ENCODE peak calls at places on chromosomes 11 and 22, in four cellular contexts. S is K562, X is A549, C is GM12878. W is an unnamed sample.

GRCh38 chr22:31537019-31537535 is 40.7 kb downstream of the SFI1 start:
- DNase-seq in S (peak), X (no peak), C (peak), W (no peak)

GRCh38 chr22:50436841-50437341 is 37.9 kb downstream of the SBF1 start:
- DNase-seq in S (no peak), X (no peak), C (no peak), W (no peak)

GRCh38 chr11:134578807-134579708 is 167.0 kb upstream of the B3GAT1 start:
- DNase-seq in S (peak), X (no peak), C (no peak), W (no peak)

GRCh38 chr11:111733009-111733408 is 33.2 kb downstream of the PPP2R1B start:
- DNase-seq in S (no peak), X (no peak), C (no peak), W (peak)

GRCh38 chr11:61974766-61975631 is 7.6 kb upstream of the FTH1 start:
- DNase-seq in S (no peak), X (no peak), C (no peak), W (no peak)

GRCh38 chr11:61498767-61499341 is 9.7 kb upstream of the LRRC10B start:
- DNase-seq in S (peak), X (no peak), C (no peak), W (no peak)

GRCh38 chr11:12180257-12181205 is 70.1 kb downstream of the MICAL2 start:
- DNase-seq in S (no peak), X (no peak), C (no peak), W (no peak)

GRCh38 chr11:100927579-100927978 is 202.0 kb downstream of the PGR start:
- DNase-seq in S (no peak), X (no peak), C (no peak), W (no peak)

GRCh38 chr11:15035283-15035682 is 38.1 kb upstream of the CALCB start:
- DNase-seq in S (peak), X (no peak), C (no peak), W (no peak)

GRCh38 chr11:30487200-30487898 is 98.8 kb downstream of the MPPED2 start:
- DNase-seq in S (no peak), X (no peak), C (no peak), W (peak)

GRCh38 chr22:17172172-17172833 is 13.2 kb upstream of the HDHD5 start:
- DNase-seq in S (no peak), X (no peak), C (no peak), W (no peak)

GRCh38 chr22:48140261-48140660 is 1377.8 kb downstream of the TBC1D22A start:
- DNase-seq in S (no peak), X (no peak), C (no peak), W (no peak)

GRCh38 chr22:32728291-32728690 is 73.2 kb upstream of the TIMP3 start:
- DNase-seq in S (no peak), X (no peak), C (no peak), W (no peak)

GRCh38 chr22:48086246-48086645 is 1323.8 kb downstream of the TBC1D22A start:
- DNase-seq in S (no peak), X (no peak), C (no peak), W (no peak)

GRCh38 chr11:115709297-115709696 is 205.1 kb upstream of the CADM1 start:
- DNase-seq in S (no peak), X (no peak), C (peak), W (no peak)

GRCh38 chr22:26579331-26579886 is 10.5 kb downstream of the TPST2 start:
- DNase-seq in S (no peak), X (no peak), C (peak), W (no peak)

GRCh38 chr11:24406389-24406788 is 90.5 kb upstream of the LUZP2 start:
- DNase-seq in S (no peak), X (no peak), C (no peak), W (no peak)

GRCh38 chr11:134634897-134635831 is 223.1 kb upstream of the B3GAT1 start:
- DNase-seq in S (no peak), X (no peak), C (no peak), W (no peak)

GRCh38 chr11:68314886-68315580 is 2.6 kb downstream of the LRP5 start:
- DNase-seq in S (peak), X (no peak), C (no peak), W (peak)

GRCh38 chr11:120893431-120894206 is 130.3 kb upstream of the TBCEL start:
- DNase-seq in S (no peak), X (no peak), C (no peak), W (no peak)

GRCh38 chr11:71490044-71490730 is 36.9 kb upstream of the KRTAP5-7 start:
- DNase-seq in S (no peak), X (no peak), C (no peak), W (no peak)

GRCh38 chr11:20489948-20490347 is 102.4 kb downstream of the PRMT3 start:
- DNase-seq in S (no peak), X (no peak), C (peak), W (no peak)

GRCh38 chr22:49502126-49502826 is 325.4 kb downstream of the BRD1 start:
- DNase-seq in S (no peak), X (peak), C (no peak), W (no peak)

GRCh38 chr11:2772544-2773031 is 72.8 kb upstream of the KCNQ1OT1 start:
- DNase-seq in S (no peak), X (no peak), C (no peak), W (peak)

GRCh38 chr11:36540998-36541397 is 26.8 kb upstream of the RAG1 start:
- DNase-seq in S (peak), X (no peak), C (peak), W (peak)

GRCh38 chr22:24106385-24107381 is 74.6 kb upstream of the SUSD2 start:
- DNase-seq in S (no peak), X (no peak), C (peak), W (no peak)

GRCh38 chr11:128761339-128761738 is 67.5 kb downstream of the FLI1 start:
- DNase-seq in S (no peak), X (no peak), C (no peak), W (no peak)

GRCh38 chr11:118947999-118948398 is 8.1 kb upstream of the UPK2 start:
- DNase-seq in S (no peak), X (no peak), C (no peak), W (no peak)

GRCh38 chr11:12225046-12225739 is 114.8 kb downstream of the MICAL2 start:
- DNase-seq in S (no peak), X (no peak), C (no peak), W (no peak)

GRCh38 chr22:46731246-46732040 is 6.6 kb downstream of the CERK start:
- DNase-seq in S (no peak), X (no peak), C (no peak), W (no peak)

GRCh38 chr11:3135491-3136440 is 29.3 kb downstream of the OSBPL5 start:
- DNase-seq in S (no peak), X (no peak), C (no peak), W (no peak)

GRCh38 chr22:41620646-41621098 is at the start of gene DESI1:
- DNase-seq in S (peak), X (no peak), C (no peak), W (no peak)

GRCh38 chr11:46361283-46362145 is 14.3 kb downstream of the DGKZ start:
- DNase-seq in S (peak), X (no peak), C (peak), W (peak)

GRCh38 chr11:1206391-1207271 is 16.2 kb upstream of the MUC5B start:
- DNase-seq in S (no peak), X (no peak), C (no peak), W (no peak)

GRCh38 chr22:31271485-31271884 is 20.8 kb downstream of the PIK3IP1 start:
- DNase-seq in S (no peak), X (no peak), C (no peak), W (no peak)

GRCh38 chr11:33500865-33501479 is 199.7 kb downstream of the C11orf91 start:
- DNase-seq in S (peak), X (no peak), C (no peak), W (peak)

GRCh38 chr22:49525776-49526535 is 301.7 kb downstream of the BRD1 start:
- DNase-seq in S (peak), X (no peak), C (no peak), W (no peak)

GRCh38 chr11:14408612-14409011 is 49.6 kb upstream of the RRAS2 start:
- DNase-seq in S (no peak), X (no peak), C (no peak), W (no peak)

GRCh38 chr11:19196458-19196857 is 5.3 kb downstream of the CSRP3 start:
- DNase-seq in S (no peak), X (no peak), C (no peak), W (no peak)
- TF ChIP-seq ELK1 in S (no peak), X (no peak), C (no peak), W (no peak)

DNA sequence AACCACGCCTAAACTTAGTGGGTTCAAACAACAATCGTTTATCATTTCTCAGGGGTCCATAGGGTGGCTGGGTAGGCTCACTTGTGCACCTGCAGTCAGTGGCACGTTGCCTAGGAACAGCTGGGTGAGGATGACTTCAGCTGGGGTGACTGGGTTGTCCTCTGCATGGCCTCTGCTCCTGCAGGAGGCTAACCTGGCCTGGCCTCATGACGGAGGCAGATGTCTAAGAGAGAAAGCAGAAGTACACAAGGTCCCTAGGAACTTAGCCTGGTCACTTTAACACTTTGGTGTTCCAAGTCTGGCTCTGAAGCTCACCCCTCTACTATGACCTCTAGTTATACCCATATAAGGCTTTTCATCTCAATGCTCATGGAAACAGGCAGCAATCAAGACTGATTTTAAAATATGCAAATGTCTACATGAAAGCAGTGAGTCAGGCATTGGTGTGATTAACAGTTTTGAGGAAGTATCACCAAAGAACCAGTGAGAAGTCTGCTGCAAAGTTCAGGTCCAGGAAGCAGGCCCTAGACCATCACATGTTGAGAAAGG is 10.8 kb downstream of the OLFML1 start:
- DNase-seq in S (no peak), X (no peak), C (peak), W (no peak)
- H3K4me2 ChIP-seq in S (no peak), X (no peak), C (no peak), W (no peak)

DNA sequence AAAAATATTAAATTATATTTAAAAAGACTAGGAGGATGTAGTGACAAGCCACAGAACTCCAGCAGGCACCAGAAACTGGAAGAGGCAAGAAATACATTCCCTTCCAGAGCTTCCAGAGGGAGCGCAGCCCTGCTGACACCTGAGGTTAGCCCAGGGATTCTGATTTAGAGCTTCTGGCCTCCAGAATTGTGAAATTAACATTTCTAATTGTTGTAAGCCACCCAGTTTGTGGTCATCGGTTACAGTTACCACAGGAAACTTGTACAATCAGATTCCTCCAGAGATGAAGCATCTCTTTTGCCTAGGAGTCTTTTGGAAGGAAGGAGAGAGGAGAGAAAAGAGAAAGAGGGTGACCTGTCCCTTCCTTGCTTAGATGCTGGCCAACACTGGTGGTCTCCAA is 6.4 kb upstream of the UBASH3B start:
- DNase-seq in S (no peak), X (no peak), C (no peak), W (no peak)
- TF ChIP-seq ELK1 in S (no peak), X (no peak), C (no peak), W (no peak)

DNA sequence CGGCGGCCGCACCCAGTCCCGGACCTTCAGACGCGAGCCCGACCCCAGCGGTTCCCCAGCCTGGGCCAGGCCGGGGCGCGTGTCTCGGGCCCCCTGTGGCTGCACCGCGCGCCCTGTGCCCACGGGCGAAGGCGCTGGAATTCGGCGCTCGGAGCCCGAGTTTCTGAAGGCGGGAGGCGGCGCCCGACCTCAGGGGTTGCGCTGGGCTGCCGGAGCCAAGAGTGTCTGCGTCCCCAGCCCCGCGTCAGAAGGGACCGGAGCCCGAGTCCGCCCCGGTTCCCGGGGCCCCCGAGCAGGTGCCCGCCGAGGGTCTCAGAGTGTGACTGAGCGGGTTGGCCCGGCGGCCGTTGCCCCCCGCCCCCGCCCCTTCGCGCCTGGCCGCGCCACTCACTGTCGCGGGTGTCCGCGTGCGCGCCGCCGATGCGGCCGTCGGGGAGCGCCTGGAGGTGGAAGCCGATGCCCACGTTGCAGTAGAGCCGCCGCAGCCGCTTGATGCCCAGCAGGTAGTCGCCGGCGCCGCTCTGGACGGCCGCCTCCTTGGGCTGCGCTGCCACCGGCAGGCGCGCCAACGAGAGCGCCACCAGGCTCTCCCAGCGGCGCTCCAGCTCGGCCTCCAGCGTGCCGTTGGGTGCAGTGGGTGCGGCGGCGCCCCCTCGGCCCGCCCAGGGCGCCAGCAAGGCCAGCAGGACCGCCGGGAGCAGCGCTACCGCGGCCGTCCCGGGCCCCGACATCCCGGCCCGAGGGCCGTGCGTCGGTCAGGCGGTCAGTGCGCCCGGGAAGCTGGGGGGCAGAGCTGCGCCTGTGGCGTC is 583 bp downstream of the FGF4 start:
- DNase-seq in S (no peak), X (no peak), C (no peak), W (no peak)
- H3K4me2 ChIP-seq in S (no peak), X (peak), C (no peak), W (no peak)

DNA sequence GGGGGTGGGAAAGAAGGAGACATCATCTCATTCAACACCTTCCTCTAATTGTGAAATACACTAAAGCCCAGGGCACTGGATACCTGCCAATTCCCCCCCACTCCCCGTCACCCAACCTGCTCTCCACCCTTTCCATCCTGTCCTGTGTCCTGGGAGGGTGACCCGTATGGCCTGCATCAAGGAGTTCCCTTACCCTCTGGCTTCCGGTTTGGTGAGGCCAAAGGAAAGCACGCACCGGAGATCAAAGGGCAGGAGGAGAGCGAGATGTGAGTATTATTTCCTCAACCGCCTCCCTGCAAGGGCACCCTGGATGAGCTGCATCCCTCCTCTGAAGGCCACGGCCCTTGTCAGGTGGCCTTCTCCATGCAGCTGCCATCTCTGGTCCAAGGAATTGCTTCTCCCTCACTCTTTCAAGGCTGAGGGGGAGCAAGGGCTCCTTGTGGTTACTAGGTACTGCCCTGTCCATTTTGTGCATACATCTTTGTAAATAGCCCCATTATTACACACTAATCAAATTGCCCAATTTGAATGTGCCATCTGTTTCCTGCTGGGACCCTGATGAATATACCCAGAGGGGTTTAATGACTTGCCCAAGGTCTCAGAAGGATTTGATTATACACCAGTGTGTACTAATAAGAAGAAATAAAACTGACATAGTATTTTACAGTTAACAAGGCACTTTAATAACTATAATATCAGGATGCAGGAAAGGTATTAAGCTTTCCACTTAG is 64.8 kb upstream of the PTPRJ start:
- DNase-seq in S (no peak), X (no peak), C (no peak), W (no peak)
- TF ChIP-seq ELK1 in S (no peak), X (no peak), C (no peak), W (no peak)

GRCh38 chr22:44358723-44359440 is 46.1 kb upstream of the SHISAL1 start:
- DNase-seq in S (no peak), X (no peak), C (no peak), W (no peak)
- H3K4me2 ChIP-seq in S (no peak), X (no peak), C (no peak), W (no peak)

GRCh38 chr11:16248248-16248647 is 108.1 kb downstream of the SOX6 start:
- DNase-seq in S (no peak), X (no peak), C (no peak), W (no peak)

DNA sequence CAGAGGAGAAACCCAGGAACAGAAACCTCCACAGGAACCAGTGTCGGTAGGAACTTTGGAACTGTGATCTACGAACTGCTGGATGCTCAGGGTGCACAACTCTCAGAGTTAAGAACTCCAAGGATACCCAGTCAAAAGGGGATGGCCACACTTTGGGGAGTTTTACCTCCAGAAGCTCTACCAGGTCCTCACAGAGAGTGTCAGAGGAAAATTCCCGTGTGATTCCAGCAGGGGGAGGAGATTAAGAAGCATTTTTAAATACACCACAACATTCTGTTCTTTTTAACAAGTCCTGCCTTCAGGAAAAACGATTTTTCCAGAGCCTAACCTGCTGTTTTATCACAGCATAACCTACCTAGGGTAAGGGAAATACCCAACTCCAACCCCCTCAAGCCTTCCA is 104.0 kb downstream of the SOX6 start:
- DNase-seq in S (peak), X (peak), C (no peak), W (peak)
- TF ChIP-seq ELK1 in S (no peak), X (no peak), C (no peak), W (no peak)

GRCh38 chr11:82979824-82980223 is 78.3 kb downstream of the DDIAS start:
- DNase-seq in S (no peak), X (no peak), C (no peak), W (no peak)
- H3K4me2 ChIP-seq in S (no peak), X (peak), C (no peak), W (no peak)

DNA sequence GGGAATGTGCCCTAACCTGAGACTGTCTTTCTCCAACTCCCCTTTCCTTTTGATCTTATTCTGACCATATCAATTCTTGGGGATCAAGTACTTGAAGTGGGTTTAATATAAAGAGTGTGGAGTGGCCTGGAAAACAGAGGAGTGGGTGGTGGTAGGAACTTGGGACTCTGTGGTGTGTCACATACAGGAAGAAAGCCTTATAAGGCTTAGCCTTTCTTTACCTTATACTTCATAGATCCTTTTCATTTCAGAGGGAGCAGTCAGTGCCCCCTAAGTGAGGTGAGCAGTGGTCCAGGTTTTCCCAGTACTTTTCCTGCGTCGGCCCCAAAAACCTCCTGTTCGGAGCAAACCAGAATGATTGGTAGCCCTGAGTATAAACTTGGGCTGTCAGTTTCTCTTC is 486 bp downstream of the OOSP1 start:
- DNase-seq in S (no peak), X (no peak), C (no peak), W (no peak)
- TF ChIP-seq ELK1 in S (no peak), X (no peak), C (no peak), W (no peak)